ENCODE peak calls at places on chromosome 6, in four cellular contexts. S is pancreas; A is adrenal gland; H is CD8-positive, alpha-beta T cell. I is an unnamed sample.

GRCh38 chr6:130740308-130740707 is 86.9 kb upstream of the SMLR1 start:
- DNase-seq in H (no peak), A (no peak), S (no peak), I (no peak)

GRCh38 chr6:150069707-150070106 is 786 bp upstream of the ULBP3 start:
- DNase-seq in A (peak; percentile 55), S (peak; percentile 81), H (no peak), I (no peak)

GRCh38 chr6:134071876-134072275 is 19.5 kb upstream of the SLC2A12 start:
- DNase-seq in H (no peak), S (no peak), A (no peak), I (no peak)

GRCh38 chr6:158645064-158646022 is 800 bp upstream of the DYNLT1 start:
- DNase-seq in S (no peak), H (no peak), A (peak; percentile 19), I (no peak)

GRCh38 chr6:159829515-159829914 is 29.4 kb downstream of the PNLDC1 start:
- DNase-seq in S (no peak), H (no peak), A (no peak), I (no peak)

GRCh38 chr6:8193541-8193940 is 91.2 kb upstream of the EEF1E1 start:
- DNase-seq in A (no peak), H (no peak), S (no peak), I (no peak)

GRCh38 chr6:1068068-1068467 is 243.8 kb upstream of the FOXQ1 start:
- DNase-seq in S (no peak), H (no peak), A (no peak), I (no peak)

GRCh38 chr6:33620584-33621395 is at the start of gene ITPR3:
- DNase-seq in A (no peak), S (peak; percentile 79), H (peak; percentile 55), I (peak; percentile 81)

GRCh38 chr6:142478117-142478516 is 176.3 kb downstream of the ADGRG6 start:
- DNase-seq in S (no peak), A (no peak), H (no peak), I (no peak)

GRCh38 chr6:138430361-138431145 is 26.5 kb downstream of the HEBP2 start:
- DNase-seq in S (no peak), A (no peak), H (no peak), I (no peak)

GRCh38 chr6:47634210-47635047 is 64.0 kb upstream of the ADGRF4 start:
- DNase-seq in A (no peak), S (no peak), H (no peak), I (no peak)

GRCh38 chr6:116741571-116741970 is 23.9 kb downstream of the FAM162B start:
- DNase-seq in A (no peak), S (no peak), H (no peak), I (no peak)

GRCh38 chr6:145368075-145368474 is 367.2 kb downstream of the EPM2A start:
- DNase-seq in A (no peak), S (no peak), H (no peak), I (no peak)

GRCh38 chr6:72841195-72841594 is 219.3 kb downstream of the KCNQ5 start:
- DNase-seq in H (no peak), A (no peak), S (no peak), I (no peak)

GRCh38 chr6:5766260-5766659 is 240.5 kb downstream of the NRN1 start:
- DNase-seq in H (no peak), S (no peak), A (no peak), I (no peak)

GRCh38 chr6:52588710-52589091 is 11.8 kb upstream of the TRAM2 start:
- DNase-seq in H (no peak), A (no peak), S (no peak), I (no peak)

GRCh38 chr6:112244428-112244827 is 9.9 kb downstream of the LAMA4 start:
- DNase-seq in A (no peak), S (no peak), H (no peak), I (no peak)

GRCh38 chr6:4134841-4135664 is at the start of gene ECI2:
- DNase-seq in A (peak; percentile 85), H (peak; percentile 24), S (peak; percentile 82), I (no peak)

GRCh38 chr6:33320315-33321181 is 3.0 kb upstream of the ZBTB22 start:
- DNase-seq in S (peak; percentile 69), A (peak; percentile 93), H (no peak), I (no peak)

GRCh38 chr6:155142163-155142901 is 121.5 kb upstream of the CLDN20 start:
- DNase-seq in S (no peak), A (no peak), H (no peak), I (no peak)

GRCh38 chr6:170031096-170031471 is 259.8 kb downstream of the DLL1 start:
- DNase-seq in H (no peak), S (peak; percentile 68), A (no peak), I (no peak)

GRCh38 chr6:133288662-133289061 is 47.5 kb downstream of the EYA4 start:
- DNase-seq in A (no peak), S (no peak), H (no peak), I (no peak)

GRCh38 chr6:150116195-150116800 is 26.5 kb upstream of the PPP1R14C start:
- DNase-seq in A (no peak), H (no peak), S (no peak), I (no peak)

GRCh38 chr6:31581511-31582229 is 554 bp downstream of the LTB start:
- DNase-seq in A (peak; percentile 27), S (no peak), H (no peak), I (no peak)

GRCh38 chr6:46918830-46919229 is 2.9 kb downstream of the ADGRF5 start:
- DNase-seq in S (no peak), A (no peak), H (no peak), I (no peak)

GRCh38 chr6:40874495-40874894 is 164.5 kb downstream of the UNC5CL start:
- DNase-seq in H (no peak), S (no peak), A (no peak), I (no peak)

GRCh38 chr6:37640776-37641395 is 56.8 kb downstream of the MDGA1 start:
- DNase-seq in H (no peak), A (no peak), S (no peak), I (no peak)

GRCh38 chr6:79028641-79029314 is 49.3 kb downstream of the PHIP start:
- DNase-seq in H (no peak), S (no peak), A (no peak), I (no peak)

DNA sequence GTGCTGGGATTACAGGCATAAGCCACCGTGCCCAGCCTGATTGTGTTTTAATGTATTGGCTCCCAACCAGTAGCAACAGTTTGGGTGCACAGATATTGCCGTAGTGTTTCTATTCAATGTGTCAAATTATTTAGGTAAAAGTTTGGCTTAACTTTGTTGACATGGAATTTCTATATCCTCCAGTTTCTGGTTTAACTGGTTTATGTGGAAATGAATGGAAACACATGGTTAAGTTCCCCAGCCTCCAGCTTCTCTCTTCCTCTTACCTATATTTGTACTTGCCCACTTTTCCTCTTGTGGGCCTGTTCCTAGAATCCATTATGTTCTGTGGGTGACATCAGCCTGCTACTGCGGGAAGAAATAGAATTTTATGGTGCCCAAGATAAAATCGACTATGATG is 53.9 kb upstream of the ESR1 start:
- DNase-seq in H (no peak), A (no peak), S (no peak), I (no peak)
- H3K27ac ChIP-seq in H (no peak overlapping the region), A (no peak overlapping the region), S (no peak overlapping the region), I (no peak overlapping the region)

GRCh38 chr6:22184371-22184770 is 112.5 kb downstream of the PRL start:
- DNase-seq in A (no peak), H (no peak), S (no peak), I (no peak)
- H3K9me3 ChIP-seq in A (peaks cover 5% of the 10 kb centered on the region), H (no peaks in the 10 kb centered on the region), S (no peaks in the 10 kb centered on the region), I (no peaks in the 10 kb centered on the region)

GRCh38 chr6:21597706-21598273 is 4.2 kb downstream of the SOX4 start:
- DNase-seq in H (no peak), S (no peak), A (no peak), I (no peak)

GRCh38 chr6:21597243-21597682 is 3.7 kb downstream of the SOX4 start:
- DNase-seq in A (no peak), H (no peak), S (no peak), I (no peak)

GRCh38 chr6:21598662-21599061 is 5.1 kb downstream of the SOX4 start:
- DNase-seq in A (no peak), H (no peak), S (no peak), I (no peak)

GRCh38 chr6:21601341-21601740 is 7.8 kb downstream of the SOX4 start:
- DNase-seq in H (no peak), S (no peak), A (no peak), I (no peak)

GRCh38 chr6:21599074-21599639 is 5.6 kb downstream of the SOX4 start:
- DNase-seq in H (no peak), A (no peak), S (no peak), I (no peak)
- H3K4me3 ChIP-seq in H (no peak overlapping the region), A (no peak overlapping the region), S (no peak overlapping the region), I (no peak overlapping the region)

GRCh38 chr6:83384751-83385150 is 46.1 kb downstream of the ME1 start:
- DNase-seq in A (no peak), H (no peak), S (no peak), I (no peak)

GRCh38 chr6:83381949-83382348 is 48.9 kb downstream of the ME1 start:
- DNase-seq in A (no peak), S (no peak), H (no peak), I (no peak)

DNA sequence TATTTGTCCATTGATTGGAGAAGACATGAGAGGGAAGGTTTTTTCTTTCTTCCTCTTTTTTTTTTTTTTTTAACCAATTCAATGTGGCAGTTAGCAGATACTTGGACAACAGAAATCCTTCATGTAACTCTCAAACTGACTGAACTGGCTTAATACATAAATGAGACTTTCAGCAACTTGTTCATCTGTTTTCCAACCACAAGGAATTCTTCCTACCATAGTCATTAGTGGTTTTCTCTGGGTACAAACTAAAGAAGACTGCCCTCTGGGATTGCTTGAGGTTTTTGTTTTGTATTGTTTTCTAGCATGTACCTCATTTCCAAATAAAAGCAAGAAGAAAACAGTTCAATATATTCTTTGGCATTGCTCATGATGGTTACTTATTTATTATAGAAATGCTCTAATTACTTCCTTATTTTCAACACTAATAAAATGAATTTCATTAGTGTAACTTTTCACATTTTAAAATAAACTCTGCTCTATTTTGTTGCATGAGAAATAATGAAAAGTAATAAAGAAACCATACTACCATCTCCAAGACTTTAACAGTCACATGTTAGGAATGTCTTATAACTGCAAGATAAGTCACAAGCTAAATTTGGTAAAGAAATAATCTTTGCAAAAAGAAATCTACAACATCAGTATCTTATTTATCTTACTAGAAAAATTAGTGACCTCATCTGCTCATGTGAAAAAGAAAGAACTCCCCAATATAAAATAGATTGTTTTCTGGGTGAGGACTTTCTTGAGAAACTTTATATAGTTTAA is 52.0 kb downstream of the ME1 start:
- DNase-seq in A (no peak), H (no peak), S (no peak), I (no peak)
- H3K27ac ChIP-seq in A (no peak overlapping the region), H (no peak overlapping the region), S (no peak overlapping the region), I (no peak overlapping the region)

GRCh38 chr6:20873425-20874190 is 339.4 kb downstream of the CDKAL1 start:
- DNase-seq in A (no peak), H (no peak), S (no peak), I (no peak)
- H3K9me3 ChIP-seq in A (no peaks in the 10 kb centered on the region), H (no peaks in the 10 kb centered on the region), S (no peaks in the 10 kb centered on the region), I (no peaks in the 10 kb centered on the region)

GRCh38 chr6:43634702-43635303 is 837 bp upstream of the MAD2L1BP start:
- DNase-seq in A (no peak), H (no peak), S (no peak), I (no peak)
- H3K4me3 ChIP-seq in A (no peak overlapping the region), H (peak overlapping the region; percentile 96), S (no peak overlapping the region), I (peak overlapping the region; percentile 94)